ENCODE peak calls at places on chromosomes 13 and 19, in six cellular contexts. One of them, this sample, is unnamed.

GRCh38 chr13:23159205-23159586 is 21.6 kb upstream of the SGCG start:
- DNase-seq in IMR-90: peak
- DNase-seq in dorsolateral prefrontal cortex: peak
- DNase-seq in AG10803: peak
- DNase-seq in PC-9: no peak
- DNase-seq in cardiac muscle cell: peak
- DNase-seq in this sample: peak

GRCh38 chr19:47755065-47755761 is 9.9 kb downstream of the NOP53 start:
- DNase-seq in IMR-90: no peak
- DNase-seq in dorsolateral prefrontal cortex: no peak
- DNase-seq in AG10803: no peak
- DNase-seq in PC-9: no peak
- DNase-seq in cardiac muscle cell: no peak
- DNase-seq in this sample: no peak

GRCh38 chr13:26051231-26052135 is at the start of gene SHISA2:
- DNase-seq in IMR-90: peak
- DNase-seq in dorsolateral prefrontal cortex: no peak
- DNase-seq in AG10803: peak
- DNase-seq in PC-9: no peak
- DNase-seq in cardiac muscle cell: peak
- DNase-seq in this sample: peak

GRCh38 chr13:73715114-73715909 is 418.9 kb downstream of the KLF12 start:
- DNase-seq in IMR-90: no peak
- DNase-seq in dorsolateral prefrontal cortex: no peak
- DNase-seq in AG10803: no peak
- DNase-seq in PC-9: no peak
- DNase-seq in cardiac muscle cell: no peak
- DNase-seq in this sample: no peak

GRCh38 chr19:30365121-30365800 is 6.9 kb upstream of the ZNF536 start:
- DNase-seq in IMR-90: no peak
- DNase-seq in dorsolateral prefrontal cortex: no peak
- DNase-seq in AG10803: no peak
- DNase-seq in PC-9: no peak
- DNase-seq in cardiac muscle cell: no peak
- DNase-seq in this sample: no peak

GRCh38 chr13:106986033-106986484 is 418.1 kb upstream of the ARGLU1 start:
- DNase-seq in IMR-90: peak
- DNase-seq in dorsolateral prefrontal cortex: no peak
- DNase-seq in AG10803: peak
- DNase-seq in PC-9: no peak
- DNase-seq in cardiac muscle cell: peak
- DNase-seq in this sample: no peak

GRCh38 chr19:14804755-14805154 is 26.4 kb upstream of the ADGRE2 start:
- DNase-seq in IMR-90: no peak
- DNase-seq in dorsolateral prefrontal cortex: no peak
- DNase-seq in AG10803: no peak
- DNase-seq in PC-9: no peak
- DNase-seq in cardiac muscle cell: no peak
- DNase-seq in this sample: no peak

GRCh38 chr19:11264452-11265176 is 2.3 kb upstream of the DOCK6 start:
- DNase-seq in IMR-90: no peak
- DNase-seq in dorsolateral prefrontal cortex: no peak
- DNase-seq in AG10803: no peak
- DNase-seq in PC-9: peak
- DNase-seq in cardiac muscle cell: no peak
- DNase-seq in this sample: no peak

GRCh38 chr13:93473441-93474270 is 247.0 kb downstream of the GPC6 start:
- DNase-seq in IMR-90: peak
- DNase-seq in dorsolateral prefrontal cortex: no peak
- DNase-seq in AG10803: peak
- DNase-seq in PC-9: no peak
- DNase-seq in cardiac muscle cell: peak
- DNase-seq in this sample: no peak

DNA sequence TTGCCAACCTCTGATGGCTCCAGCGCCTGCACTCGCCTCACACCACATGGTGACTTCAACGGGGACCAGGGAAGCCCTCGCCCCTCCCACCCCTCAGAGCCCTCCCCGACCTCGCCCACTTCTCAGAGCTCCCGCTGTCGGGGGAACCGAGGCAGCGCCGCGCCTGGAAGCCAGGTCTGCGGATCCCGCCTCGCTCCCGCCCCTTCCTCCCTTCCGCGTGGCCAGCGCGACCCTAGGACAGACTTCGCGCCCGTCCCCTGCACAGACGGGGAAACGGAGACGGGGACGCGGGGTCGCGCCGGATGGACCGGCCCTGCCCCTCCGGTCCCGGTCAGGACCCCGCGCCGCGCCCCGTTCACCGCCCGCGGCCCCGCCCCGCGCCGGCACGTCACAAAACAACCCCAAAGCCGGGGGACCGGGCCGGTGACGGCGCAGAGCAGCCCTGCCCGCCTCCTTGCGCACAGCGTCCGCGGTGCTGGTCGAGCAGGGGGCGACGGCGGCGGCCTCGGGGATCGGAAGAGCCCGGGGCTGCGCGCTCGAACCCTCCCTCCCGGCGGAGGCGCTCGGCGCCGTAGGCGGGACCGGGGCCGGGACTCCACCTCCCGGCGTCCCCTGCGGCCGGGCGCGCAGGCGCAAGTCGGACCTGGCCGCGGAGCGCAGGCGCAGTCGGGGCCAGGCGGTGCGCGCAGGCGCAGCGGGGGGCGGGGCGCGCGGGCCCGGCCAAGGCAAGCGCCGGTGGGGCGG is 379 bp upstream of the CDC34 start:
- DNase-seq in IMR-90: peak
- DNase-seq in dorsolateral prefrontal cortex: no peak
- DNase-seq in AG10803: peak
- DNase-seq in PC-9: peak
- DNase-seq in cardiac muscle cell: peak
- DNase-seq in this sample: peak
- TF ChIP-seq CTCF in IMR-90: peak
- TF ChIP-seq CTCF in dorsolateral prefrontal cortex: no peak
- TF ChIP-seq CTCF in AG10803: peak
- TF ChIP-seq CTCF in PC-9: no peak
- TF ChIP-seq CTCF in cardiac muscle cell: no peak
- TF ChIP-seq CTCF in this sample: no peak

DNA sequence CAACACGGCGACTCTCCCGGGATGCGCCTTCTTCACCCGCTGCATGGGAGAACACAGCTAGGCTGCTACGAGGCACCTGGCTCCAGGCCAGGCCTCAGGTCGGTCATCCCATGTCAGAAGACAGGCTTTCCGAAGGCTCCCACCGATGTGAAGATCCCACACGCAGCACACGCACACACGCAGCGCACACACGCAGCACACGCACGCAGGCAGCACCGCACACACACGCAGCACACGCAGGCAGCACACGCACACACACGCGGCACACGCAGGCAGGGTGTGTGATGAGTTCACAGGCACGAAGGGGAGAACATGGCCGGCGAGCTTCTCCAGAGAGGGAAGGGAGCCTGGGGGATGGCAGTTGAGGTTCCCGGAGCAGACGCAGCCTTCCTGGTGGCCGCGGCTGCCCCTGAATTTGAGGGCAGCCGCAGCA is 56.1 kb downstream of the RASA3 start:
- DNase-seq in IMR-90: no peak
- DNase-seq in dorsolateral prefrontal cortex: no peak
- DNase-seq in AG10803: no peak
- DNase-seq in PC-9: no peak
- DNase-seq in cardiac muscle cell: no peak
- DNase-seq in this sample: no peak
- H3K4me3 ChIP-seq in IMR-90: no peak
- H3K4me3 ChIP-seq in dorsolateral prefrontal cortex: peak
- H3K4me3 ChIP-seq in AG10803: no peak
- H3K4me3 ChIP-seq in PC-9: no peak
- H3K4me3 ChIP-seq in cardiac muscle cell: no peak
- H3K4me3 ChIP-seq in this sample: no peak

GRCh38 chr13:110683203-110683883 is 22.6 kb downstream of the CARS2 start:
- DNase-seq in IMR-90: peak
- DNase-seq in dorsolateral prefrontal cortex: no peak
- DNase-seq in AG10803: peak
- DNase-seq in PC-9: no peak
- DNase-seq in cardiac muscle cell: peak
- DNase-seq in this sample: peak

GRCh38 chr13:110682746-110683145 is 23.2 kb downstream of the CARS2 start:
- DNase-seq in IMR-90: no peak
- DNase-seq in dorsolateral prefrontal cortex: no peak
- DNase-seq in AG10803: no peak
- DNase-seq in PC-9: no peak
- DNase-seq in cardiac muscle cell: no peak
- DNase-seq in this sample: no peak

GRCh38 chr13:110681868-110682550 is 23.9 kb downstream of the CARS2 start:
- DNase-seq in IMR-90: no peak
- DNase-seq in dorsolateral prefrontal cortex: no peak
- DNase-seq in AG10803: no peak
- DNase-seq in PC-9: no peak
- DNase-seq in cardiac muscle cell: no peak
- DNase-seq in this sample: no peak

GRCh38 chr13:110677731-110678545 is 28.0 kb downstream of the CARS2 start:
- DNase-seq in IMR-90: peak
- DNase-seq in dorsolateral prefrontal cortex: no peak
- DNase-seq in AG10803: no peak
- DNase-seq in PC-9: no peak
- DNase-seq in cardiac muscle cell: peak
- DNase-seq in this sample: no peak

DNA sequence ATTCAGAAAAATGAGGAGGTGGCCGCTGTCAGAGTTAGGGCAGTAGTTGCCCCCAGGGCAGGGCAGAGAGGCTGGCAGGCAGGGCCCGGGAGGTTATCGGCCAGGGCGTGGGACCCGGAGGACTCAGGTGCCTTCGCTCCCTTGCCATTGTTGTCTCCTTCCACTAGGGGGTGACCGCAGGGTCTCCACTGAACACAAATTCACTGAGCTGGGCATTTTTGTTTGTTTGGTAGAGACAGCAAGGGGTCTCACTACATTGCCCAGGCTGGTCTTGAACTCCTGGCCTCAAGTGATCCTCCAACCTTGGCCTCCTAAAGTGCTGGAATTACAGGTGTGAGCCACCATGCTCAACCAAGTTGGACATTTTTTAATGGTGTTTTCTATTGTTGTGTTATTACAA is 25.1 kb downstream of the CARS2 start:
- DNase-seq in IMR-90: no peak
- DNase-seq in dorsolateral prefrontal cortex: no peak
- DNase-seq in AG10803: no peak
- DNase-seq in PC-9: peak
- DNase-seq in cardiac muscle cell: no peak
- DNase-seq in this sample: no peak
- TF ChIP-seq CTCF in IMR-90: peak
- TF ChIP-seq CTCF in dorsolateral prefrontal cortex: peak
- TF ChIP-seq CTCF in AG10803: peak
- TF ChIP-seq CTCF in PC-9: peak
- TF ChIP-seq CTCF in cardiac muscle cell: peak
- TF ChIP-seq CTCF in this sample: peak

GRCh38 chr19:821228-821975 is at the start of gene PLPPR3:
- DNase-seq in IMR-90: no peak
- DNase-seq in dorsolateral prefrontal cortex: no peak
- DNase-seq in AG10803: no peak
- DNase-seq in PC-9: no peak
- DNase-seq in cardiac muscle cell: no peak
- DNase-seq in this sample: no peak
- H3K4me3 ChIP-seq in IMR-90: peak
- H3K4me3 ChIP-seq in dorsolateral prefrontal cortex: peak
- H3K4me3 ChIP-seq in AG10803: peak
- H3K4me3 ChIP-seq in PC-9: no peak
- H3K4me3 ChIP-seq in cardiac muscle cell: peak
- H3K4me3 ChIP-seq in this sample: peak

DNA sequence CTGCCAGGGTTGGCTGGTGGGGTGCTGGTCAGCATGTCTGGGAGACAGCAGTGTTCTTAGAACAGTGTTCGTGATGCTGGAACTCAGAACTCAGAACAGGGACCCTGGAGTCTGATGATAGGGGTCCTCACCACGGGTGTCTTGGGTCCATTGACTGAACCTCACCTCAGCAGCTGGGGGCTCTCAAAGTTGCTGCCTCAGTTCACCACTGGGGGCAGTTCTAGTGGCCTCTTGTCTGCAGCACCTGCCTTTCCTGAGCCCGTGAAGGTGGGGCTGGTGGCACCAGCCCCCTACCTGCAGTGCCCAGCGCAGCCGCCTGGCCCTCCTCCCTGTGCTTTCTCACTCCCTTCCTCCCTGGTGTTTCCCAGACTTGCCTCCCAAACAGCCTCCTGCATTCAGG is 28.5 kb downstream of the SAFB start:
- DNase-seq in IMR-90: no peak
- DNase-seq in dorsolateral prefrontal cortex: no peak
- DNase-seq in AG10803: no peak
- DNase-seq in PC-9: no peak
- DNase-seq in cardiac muscle cell: no peak
- DNase-seq in this sample: no peak
- TF ChIP-seq CTCF in IMR-90: no peak
- TF ChIP-seq CTCF in dorsolateral prefrontal cortex: no peak
- TF ChIP-seq CTCF in AG10803: no peak
- TF ChIP-seq CTCF in PC-9: no peak
- TF ChIP-seq CTCF in cardiac muscle cell: no peak
- TF ChIP-seq CTCF in this sample: no peak

DNA sequence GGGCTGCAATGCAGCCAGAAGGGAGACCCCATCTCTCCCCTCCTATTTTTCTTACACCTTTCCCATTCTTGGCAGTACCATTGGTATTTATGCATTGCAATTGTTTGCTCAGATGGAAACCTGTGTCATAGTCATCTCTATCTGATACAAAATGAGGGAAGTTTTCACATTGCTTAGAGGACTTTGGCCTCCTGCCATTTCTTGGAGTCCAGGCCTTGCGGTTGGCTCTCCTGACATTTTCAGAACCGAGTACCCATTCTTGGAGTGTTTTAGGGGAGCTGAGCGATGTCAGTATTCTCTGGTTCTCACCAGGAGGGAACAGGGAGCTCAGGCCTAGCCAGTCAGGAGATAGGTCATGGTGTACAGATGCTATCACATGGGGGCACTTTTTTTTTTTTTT is 1.5 kb downstream of the SIN3B start:
- DNase-seq in IMR-90: peak
- DNase-seq in dorsolateral prefrontal cortex: no peak
- DNase-seq in AG10803: peak
- DNase-seq in PC-9: no peak
- DNase-seq in cardiac muscle cell: peak
- DNase-seq in this sample: peak
- H3K4me3 ChIP-seq in IMR-90: peak
- H3K4me3 ChIP-seq in dorsolateral prefrontal cortex: peak
- H3K4me3 ChIP-seq in AG10803: peak
- H3K4me3 ChIP-seq in PC-9: peak
- H3K4me3 ChIP-seq in cardiac muscle cell: no peak
- H3K4me3 ChIP-seq in this sample: peak

GRCh38 chr13:50268500-50268899 is 253.3 kb downstream of the KCNRG start:
- DNase-seq in IMR-90: peak
- DNase-seq in dorsolateral prefrontal cortex: no peak
- DNase-seq in AG10803: no peak
- DNase-seq in PC-9: no peak
- DNase-seq in cardiac muscle cell: peak
- DNase-seq in this sample: peak
- TF ChIP-seq CTCF in IMR-90: peak
- TF ChIP-seq CTCF in dorsolateral prefrontal cortex: no peak
- TF ChIP-seq CTCF in AG10803: peak
- TF ChIP-seq CTCF in PC-9: peak
- TF ChIP-seq CTCF in cardiac muscle cell: peak
- TF ChIP-seq CTCF in this sample: peak

DNA sequence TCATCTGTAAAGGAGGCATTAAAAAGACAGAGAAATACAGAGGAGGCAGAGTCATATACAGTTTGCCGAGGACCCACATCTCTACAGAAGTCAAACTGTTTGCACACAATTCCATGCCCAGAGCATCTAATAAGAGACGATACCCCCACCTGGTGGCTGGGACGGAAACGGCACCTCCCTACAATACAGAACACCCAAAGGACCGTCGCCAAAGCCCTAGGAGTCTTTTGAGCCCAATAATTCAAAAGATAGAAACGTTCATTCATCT is 703 bp upstream of the PLEKHG2 start:
- DNase-seq in IMR-90: peak
- DNase-seq in dorsolateral prefrontal cortex: peak
- DNase-seq in AG10803: peak
- DNase-seq in PC-9: peak
- DNase-seq in cardiac muscle cell: peak
- DNase-seq in this sample: peak
- H3K4me3 ChIP-seq in IMR-90: peak
- H3K4me3 ChIP-seq in dorsolateral prefrontal cortex: peak
- H3K4me3 ChIP-seq in AG10803: peak
- H3K4me3 ChIP-seq in PC-9: peak
- H3K4me3 ChIP-seq in cardiac muscle cell: peak
- H3K4me3 ChIP-seq in this sample: peak